ENCODE peak calls at places on chromosomes 6 and 20, in ten cellular contexts. W is body of pancreas; T is stimulated activated CD8-positive, alpha-beta memory T cell treated with anti-CD3 and anti-CD28 coated beads, Interleukin-15, amount 100 ng/mL, for 1 hour; M is occipital lobe; O is mucosa of gallbladder; D is activated CD8-positive, alpha-beta memory T cell treated with anti-CD3 and anti-CD28 coated beads for 24 hours; S is lower lobe of right lung; C is adrenal gland; Z is NCI-H2171 treated with DMSO at 0.1 percent for 48 hours; L is lower leg skin. J is an unnamed sample.

GRCh38 chr20:64090165-64090564 is 6.0 kb upstream of the LKAAEAR1 start:
- DNase-seq in W (no peak), T (no peak), M (peak; percentile 69), O (no peak), D (no peak), S (no peak), C (no peak), Z (peak; percentile 13), L (no peak), J (no peak)

GRCh38 chr6:5094327-5094726 is 9.2 kb downstream of the PPP1R3G start:
- DNase-seq in W (no peak), T (no peak), M (no peak), O (no peak), D (no peak), S (no peak), C (peak; percentile 43), Z (no peak), L (peak; percentile 29), J (no peak)

GRCh38 chr6:70520575-70520974 is 46.2 kb upstream of the SDHAF4 start:
- DNase-seq in W (no peak), T (no peak), M (no peak), O (no peak), D (no peak), S (no peak), C (no peak), Z (peak; percentile 38), L (no peak), J (no peak)

GRCh38 chr20:58650181-58650775 is 805 bp upstream of the STX16 start:
- DNase-seq in W (peak; percentile 34), T (no peak), M (no peak), O (peak; percentile 25), D (peak; percentile 82), S (peak; percentile 64), C (no peak), Z (no peak), L (no peak), J (no peak)

GRCh38 chr6:13091192-13091591 is 237.1 kb downstream of the TBC1D7 start:
- DNase-seq in W (peak; percentile 53), T (no peak), M (no peak), O (no peak), D (no peak), S (no peak), C (no peak), Z (no peak), L (no peak), J (no peak)

GRCh38 chr6:95572098-95572497 is 5.2 kb upstream of the MANEA start:
- DNase-seq in W (no peak), T (no peak), M (no peak), O (no peak), D (no peak), S (no peak), C (no peak), Z (no peak), L (no peak), J (no peak)

GRCh38 chr20:3616250-3616649 is 46.9 kb downstream of the GFRA4 start:
- DNase-seq in W (peak; percentile 49), T (no peak), M (no peak), O (no peak), D (no peak), S (peak; percentile 80), C (no peak), Z (peak; percentile 26), L (no peak), J (no peak)

GRCh38 chr6:3045369-3045768 is 22.9 kb upstream of the RIPK1 start:
- DNase-seq in W (peak; percentile 34), T (no peak), M (no peak), O (no peak), D (no peak), S (no peak), C (no peak), Z (no peak), L (no peak), J (no peak)

GRCh38 chr6:36682328-36683144 is 4.0 kb downstream of the CDKN1A start:
- DNase-seq in W (peak; percentile 96), T (no peak), M (no peak), O (peak; percentile 71), D (peak; percentile 64), S (peak; percentile 70), C (peak; percentile 85), Z (peak; percentile 97), L (peak; percentile 85), J (no peak)

GRCh38 chr6:15948930-15949900 is 179.7 kb upstream of the MYLIP start:
- DNase-seq in W (peak; percentile 82), T (no peak), M (no peak), O (peak; percentile 90), D (no peak), S (peak; percentile 59), C (no peak), Z (peak; percentile 99), L (no peak), J (no peak)

GRCh38 chr20:45021626-45022025 is 55.3 kb downstream of the STK4 start:
- DNase-seq in W (no peak), T (no peak), M (no peak), O (no peak), D (no peak), S (no peak), C (no peak), Z (no peak), L (no peak), J (no peak)

GRCh38 chr6:108707328-108707976 is 140.8 kb upstream of the ARMC2 start:
- DNase-seq in W (no peak), T (no peak), M (no peak), O (peak; percentile 86), D (no peak), S (no peak), C (no peak), Z (no peak), L (no peak), J (no peak)

GRCh38 chr6:132107896-132108295 is 156.7 kb upstream of the CCN2 start:
- DNase-seq in W (no peak), T (no peak), M (no peak), O (no peak), D (no peak), S (no peak), C (no peak), Z (no peak), L (no peak), J (no peak)

GRCh38 chr6:73079978-73080377 is 145.3 kb downstream of the KHDC1L start:
- DNase-seq in W (no peak), T (no peak), M (no peak), O (no peak), D (no peak), S (no peak), C (no peak), Z (no peak), L (no peak), J (no peak)

GRCh38 chr6:6993503-6994237 is 114.1 kb upstream of the RREB1 start:
- DNase-seq in W (no peak), T (no peak), M (no peak), O (peak; percentile 54), D (no peak), S (no peak), C (no peak), Z (no peak), L (no peak), J (no peak)

GRCh38 chr20:49029203-49029602 is 16.9 kb upstream of the CSE1L start:
- DNase-seq in W (no peak), T (no peak), M (no peak), O (no peak), D (no peak), S (no peak), C (no peak), Z (no peak), L (no peak), J (no peak)